ENCODE peak calls at places on chromosomes 2 and 18, in seven cellular contexts. S is mesenchymal stem cell, O is H9, U is IMR-90, Q is neuronal stem cell, E is trophoblast cell, C is H1. G is an unnamed sample.

GRCh38 chr18:76126327-76126726 is 368.7 kb downstream of the ZNF516 start:
- DNase-seq in S (no peak), O (peak; percentile 60), U (no peak), Q (peak; percentile 8), E (no peak), C (no peak), G (peak; percentile 53)

GRCh38 chr2:170495896-170496295 is 219.2 kb upstream of the SP5 start:
- DNase-seq in S (no peak), O (no peak), U (no peak), Q (no peak), E (no peak), C (no peak), G (no peak)

GRCh38 chr2:30225131-30225762 is 6.1 kb upstream of the LBH start:
- DNase-seq in S (peak; percentile 78), O (no peak), U (peak; percentile 87), Q (no peak), E (no peak), C (no peak), G (no peak)

GRCh38 chr18:65073060-65073550 is 677.7 kb upstream of the CDH7 start:
- DNase-seq in S (no peak), O (no peak), U (no peak), Q (no peak), E (no peak), C (no peak), G (no peak)

GRCh38 chr18:9404565-9405060 is 70.0 kb downstream of the TWSG1 start:
- DNase-seq in S (no peak), O (no peak), U (no peak), Q (no peak), E (peak; percentile 85), C (no peak), G (no peak)

GRCh38 chr18:10475633-10476388 is 21.4 kb downstream of the APCDD1 start:
- DNase-seq in S (no peak), O (no peak), U (no peak), Q (no peak), E (no peak), C (no peak), G (no peak)

GRCh38 chr2:101360229-101360628 is 27.1 kb downstream of the CREG2 start:
- DNase-seq in S (peak; percentile 9), O (no peak), U (peak; percentile 52), Q (no peak), E (peak; percentile 72), C (no peak), G (no peak)

GRCh38 chr2:151916632-151917031 is 88.4 kb upstream of the ARL5A start:
- DNase-seq in S (no peak), O (no peak), U (no peak), Q (no peak), E (no peak), C (no peak), G (no peak)

GRCh38 chr2:152396763-152397162 is 61.8 kb downstream of the FMNL2 start:
- DNase-seq in S (no peak), O (no peak), U (peak; percentile 45), Q (no peak), E (peak; percentile 62), C (no peak), G (no peak)

GRCh38 chr2:240138275-240138984 is 2.0 kb downstream of the OTOS start:
- DNase-seq in S (no peak), O (peak; percentile 20), U (peak; percentile 14), Q (no peak), E (no peak), C (no peak), G (no peak)

GRCh38 chr18:44781890-44782289 is 101.2 kb downstream of the SETBP1 start:
- DNase-seq in S (peak; percentile 90), O (no peak), U (peak; percentile 28), Q (no peak), E (no peak), C (no peak), G (peak; percentile 83)

GRCh38 chr2:128510701-128511100 is 192.0 kb upstream of the HS6ST1 start:
- DNase-seq in S (peak; percentile 12), O (no peak), U (peak; percentile 72), Q (no peak), E (no peak), C (no peak), G (no peak)

GRCh38 chr18:78673516-78674321 is 305.9 kb upstream of the SALL3 start:
- DNase-seq in S (no peak), O (no peak), U (no peak), Q (no peak), E (no peak), C (no peak), G (no peak)

GRCh38 chr18:45755936-45756335 is 32.0 kb downstream of the SLC14A1 start:
- DNase-seq in S (peak; percentile 24), O (no peak), U (peak; percentile 79), Q (no peak), E (no peak), C (no peak), G (no peak)

GRCh38 chr18:75089748-75090327 is 119.1 kb downstream of the PTGR3 start:
- DNase-seq in S (no peak), O (no peak), U (no peak), Q (no peak), E (no peak), C (peak; percentile 52), G (no peak)

GRCh38 chr2:239147376-239147775 is 253.4 kb downstream of the HDAC4 start:
- DNase-seq in S (no peak), O (no peak), U (no peak), Q (no peak), E (no peak), C (no peak), G (no peak)

GRCh38 chr2:221850076-221850475 is 278.0 kb upstream of the EPHA4 start:
- DNase-seq in S (no peak), O (no peak), U (no peak), Q (no peak), E (peak; percentile 95), C (no peak), G (no peak)

GRCh38 chr2:227103583-227103982 is 60.4 kb downstream of the COL4A4 start:
- DNase-seq in S (no peak), O (no peak), U (no peak), Q (no peak), E (no peak), C (no peak), G (no peak)
- H3K18ac ChIP-seq in S (no peak overlapping the region), O (no peak overlapping the region), U (no peak overlapping the region), Q (no peak overlapping the region), E (no peak overlapping the region), C (no peak overlapping the region), G (no peak overlapping the region)

GRCh38 chr2:73740767-73741166 is 3.6 kb upstream of the TPRKB start:
- DNase-seq in S (no peak), O (no peak), U (no peak), Q (no peak), E (no peak), C (no peak), G (no peak)

GRCh38 chr2:73739101-73739500 is 2.0 kb upstream of the TPRKB start:
- DNase-seq in S (no peak), O (no peak), U (no peak), Q (no peak), E (peak; percentile 57), C (no peak), G (no peak)

GRCh38 chr2:73736378-73736777 is 767 bp downstream of the TPRKB start:
- DNase-seq in S (no peak), O (no peak), U (no peak), Q (no peak), E (no peak), C (no peak), G (no peak)

GRCh38 chr2:73736855-73737779 is at the start of gene TPRKB:
- DNase-seq in S (peak; percentile 95), O (peak; percentile 96), U (peak; percentile 97), Q (peak; percentile 74), E (peak; percentile 97), C (peak; percentile 89), G (peak; percentile 98)
- H3K18ac ChIP-seq in S (no peak within 1 kb of the TSS), O (no peak within 1 kb of the TSS), U (peak within 1 kb of the TSS; percentile 1), Q (peak within 1 kb of the TSS; percentile 81), E (no peak within 1 kb of the TSS), C (no peak within 1 kb of the TSS), G (no peak within 1 kb of the TSS)

GRCh38 chr2:58206785-58207184 is 34.3 kb downstream of the FANCL start:
- DNase-seq in S (no peak), O (no peak), U (no peak), Q (no peak), E (no peak), C (no peak), G (no peak)

GRCh38 chr2:58203018-58203417 is 38.1 kb downstream of the FANCL start:
- DNase-seq in S (no peak), O (no peak), U (no peak), Q (no peak), E (no peak), C (no peak), G (no peak)

GRCh38 chr2:58204195-58204959 is 36.7 kb downstream of the FANCL start:
- DNase-seq in S (peak; percentile 31), O (no peak), U (peak; percentile 33), Q (no peak), E (no peak), C (no peak), G (no peak)

GRCh38 chr2:58202409-58202808 is 38.7 kb downstream of the FANCL start:
- DNase-seq in S (no peak), O (no peak), U (no peak), Q (no peak), E (no peak), C (no peak), G (no peak)

GRCh38 chr2:58207189-58207588 is 33.9 kb downstream of the FANCL start:
- DNase-seq in S (no peak), O (no peak), U (no peak), Q (no peak), E (no peak), C (no peak), G (no peak)
- H3K18ac ChIP-seq in S (no peak overlapping the region), O (peak overlapping the region; percentile 5), U (no peak overlapping the region), Q (no peak overlapping the region), E (no peak overlapping the region), C (no peak overlapping the region), G (no peak overlapping the region)

GRCh38 chr2:156332452-156333273 is at the start of gene NR4A2:
- DNase-seq in S (peak; percentile 94), O (peak; percentile 92), U (peak; percentile 92), Q (peak; percentile 64), E (peak; percentile 96), C (peak; percentile 86), G (peak; percentile 92)
- H3K18ac ChIP-seq in S (peak within 1 kb of the TSS; percentile 90), O (peak within 1 kb of the TSS; percentile 21), U (peak within 1 kb of the TSS; percentile 34), Q (no peak within 1 kb of the TSS), E (no peak within 1 kb of the TSS), C (no peak within 1 kb of the TSS), G (no peak within 1 kb of the TSS)

G was measured in mesendoderm.